ENCODE peak calls at places on chromosomes 12 and 14, in four cellular contexts. W is NCI-H460, X is GM12878, R is coronary artery. I is an unnamed sample.

GRCh38 chr12:67019070-67019469 is 250.1 kb upstream of the CAND1 start:
- DNase-seq in W (no peak), X (no peak), R (no peak), I (no peak)

GRCh38 chr12:12986775-12987332 is 13.2 kb downstream of the HEBP1 start:
- DNase-seq in W (no peak), X (no peak), R (no peak), I (no peak)

GRCh38 chr12:113659015-113659414 is 187.3 kb upstream of the LHX5 start:
- DNase-seq in W (no peak), X (no peak), R (no peak), I (no peak)

GRCh38 chr12:1083086-1083887 is 92.3 kb downstream of the ERC1 start:
- DNase-seq in W (no peak), X (no peak), R (no peak), I (no peak)

GRCh38 chr14:63174760-63175191 is 29.5 kb upstream of the RHOJ start:
- DNase-seq in W (peak; percentile 15), X (no peak), R (no peak), I (no peak)

GRCh38 chr14:61749264-61749663 is 13.0 kb upstream of the SNAPC1 start:
- DNase-seq in W (no peak), X (no peak), R (no peak), I (no peak)

GRCh38 chr12:4939418-4940023 is 29.8 kb downstream of the KCNA1 start:
- DNase-seq in W (no peak), X (no peak), R (no peak), I (no peak)

GRCh38 chr12:13024151-13024946 is 19.8 kb upstream of the FAM234B start:
- DNase-seq in W (no peak), X (no peak), R (no peak), I (peak; percentile 53)

GRCh38 chr12:62239571-62239970 is 20.6 kb upstream of the USP15 start:
- DNase-seq in W (no peak), X (no peak), R (no peak), I (no peak)

GRCh38 chr12:47868041-47868440 is 36.8 kb downstream of the VDR start:
- DNase-seq in W (no peak), X (no peak), R (no peak), I (no peak)

GRCh38 chr12:75887979-75888378 is 143.6 kb downstream of the PHLDA1 start:
- DNase-seq in W (no peak), X (no peak), R (no peak), I (no peak)

GRCh38 chr12:118377891-118378470 is 1.6 kb downstream of the SUDS3 start:
- DNase-seq in W (peak; percentile 61), X (no peak), R (peak; percentile 76), I (peak; percentile 70)

GRCh38 chr12:65495233-65495632 is 216.8 kb downstream of the MSRB3 start:
- DNase-seq in W (no peak), X (no peak), R (no peak), I (no peak)

GRCh38 chr14:26870722-26871121 is 272.9 kb upstream of the NOVA1 start:
- DNase-seq in W (no peak), X (no peak), R (no peak), I (no peak)

GRCh38 chr14:30889244-30889594 is 14.9 kb downstream of the COCH start:
- DNase-seq in W (no peak), X (no peak), R (no peak), I (no peak)

GRCh38 chr12:88325076-88325827 is 183.1 kb downstream of the TMTC3 start:
- DNase-seq in W (no peak), X (no peak), R (no peak), I (no peak)

GRCh38 chr14:99249389-99249788 is 22.6 kb downstream of the BCL11B start:
- DNase-seq in W (no peak), X (no peak), R (no peak), I (no peak)

GRCh38 chr12:102955926-102956737 is 1.3 kb upstream of the ASCL1 start:
- DNase-seq in W (no peak), X (no peak), R (no peak), I (no peak)

GRCh38 chr14:90795744-90796143 is 20.5 kb downstream of the TTC7B start:
- DNase-seq in W (peak; percentile 66), X (no peak), R (no peak), I (no peak)

GRCh38 chr12:111992464-111992863 is 20.5 kb downstream of the TMEM116 start:
- DNase-seq in W (no peak), X (no peak), R (no peak), I (no peak)

GRCh38 chr12:116818341-116818856 is 62.8 kb downstream of the HRK start:
- DNase-seq in W (no peak), X (no peak), R (no peak), I (peak; percentile 34)

GRCh38 chr12:114955414-114956014 is 271.5 kb upstream of the TBX3 start:
- DNase-seq in W (no peak), X (no peak), R (no peak), I (no peak)

GRCh38 chr12:11797317-11797913 is 147.9 kb downstream of the ETV6 start:
- DNase-seq in W (no peak), X (no peak), R (peak; percentile 83), I (peak; percentile 87)

GRCh38 chr12:12723681-12724420 is 6.7 kb downstream of the CDKN1B start:
- DNase-seq in W (no peak), X (no peak), R (no peak), I (no peak)

GRCh38 chr12:115811066-115811465 is 466.4 kb downstream of the MED13L start:
- DNase-seq in W (no peak), X (no peak), R (no peak), I (no peak)

GRCh38 chr14:34059037-34059924 is 108.4 kb upstream of the EGLN3 start:
- DNase-seq in W (no peak), X (no peak), R (no peak), I (no peak)

GRCh38 chr12:131533139-131533538 is 177.8 kb upstream of the SFSWAP start:
- DNase-seq in W (no peak), X (no peak), R (no peak), I (no peak)

GRCh38 chr12:65051196-65051595 is 69.9 kb downstream of the WIF1 start:
- DNase-seq in W (no peak), X (no peak), R (no peak), I (no peak)

GRCh38 chr14:21940887-21941855 is 267.6 kb upstream of the OR4E1 start:
- DNase-seq in W (peak; percentile 49), X (no peak), R (no peak), I (peak; percentile 5)

GRCh38 chr14:59225281-59225680 is 36.8 kb downstream of the DAAM1 start:
- DNase-seq in W (no peak), X (no peak), R (no peak), I (no peak)

GRCh38 chr12:3717283-3717974 is 35.5 kb downstream of the CRACR2A start:
- DNase-seq in W (no peak), X (no peak), R (no peak), I (no peak)

GRCh38 chr12:48000878-48001321 is 3.4 kb downstream of the COL2A1 start:
- DNase-seq in W (no peak), X (no peak), R (no peak), I (no peak)

I was measured in HL-60.